ENCODE peak calls at places on chromosome 20, in nine cellular contexts. One of them, this sample, is unnamed. For H3K9me3 and H3K4me1, the result is how much of the 10 kb centered on the place peaks cover.

GRCh38 chr20:50883856-50884255 is 47.4 kb downstream of the ADNP start:
- DNase-seq in lower lobe of right lung: no peak
- DNase-seq in heart right ventricle: no peak
- DNase-seq in tibial artery: no peak
- DNase-seq in CD8-positive, alpha-beta memory T cell: no peak
- DNase-seq in spleen: peak
- DNase-seq in astrocyte: no peak
- DNase-seq in tibial nerve: no peak
- DNase-seq in pancreas: no peak
- DNase-seq in this sample: no peak

GRCh38 chr20:12594410-12595130 is 414.2 kb upstream of the SPTLC3 start:
- DNase-seq in spleen: no peak
- DNase-seq in pancreas: no peak
- DNase-seq in heart right ventricle: no peak
- DNase-seq in tibial nerve: no peak
- DNase-seq in tibial artery: no peak
- DNase-seq in astrocyte: no peak
- DNase-seq in CD8-positive, alpha-beta memory T cell: no peak
- DNase-seq in lower lobe of right lung: no peak
- DNase-seq in this sample: no peak

GRCh38 chr20:21339499-21339898 is 36.4 kb downstream of the XRN2 start:
- DNase-seq in lower lobe of right lung: no peak
- DNase-seq in pancreas: no peak
- DNase-seq in tibial nerve: no peak
- DNase-seq in spleen: no peak
- DNase-seq in astrocyte: no peak
- DNase-seq in CD8-positive, alpha-beta memory T cell: no peak
- DNase-seq in tibial artery: no peak
- DNase-seq in heart right ventricle: no peak
- DNase-seq in this sample: no peak

GRCh38 chr20:46206025-46206424 is 87.9 kb downstream of the CD40 start:
- DNase-seq in CD8-positive, alpha-beta memory T cell: no peak
- DNase-seq in tibial artery: peak
- DNase-seq in spleen: peak
- DNase-seq in pancreas: no peak
- DNase-seq in astrocyte: peak
- DNase-seq in heart right ventricle: no peak
- DNase-seq in tibial nerve: no peak
- DNase-seq in lower lobe of right lung: peak
- DNase-seq in this sample: peak

GRCh38 chr20:48131581-48131980 is 346.3 kb upstream of the SULF2 start:
- DNase-seq in CD8-positive, alpha-beta memory T cell: no peak
- DNase-seq in lower lobe of right lung: no peak
- DNase-seq in spleen: no peak
- DNase-seq in tibial artery: no peak
- DNase-seq in astrocyte: peak
- DNase-seq in heart right ventricle: no peak
- DNase-seq in tibial nerve: no peak
- DNase-seq in pancreas: no peak
- DNase-seq in this sample: no peak

GRCh38 chr20:48425776-48426175 is 402.0 kb downstream of the PREX1 start:
- DNase-seq in spleen: no peak
- DNase-seq in lower lobe of right lung: no peak
- DNase-seq in tibial artery: no peak
- DNase-seq in heart right ventricle: no peak
- DNase-seq in pancreas: no peak
- DNase-seq in astrocyte: no peak
- DNase-seq in CD8-positive, alpha-beta memory T cell: no peak
- DNase-seq in tibial nerve: no peak
- DNase-seq in this sample: no peak

GRCh38 chr20:3753098-3753497 is 14.5 kb downstream of the ADISSP start:
- DNase-seq in spleen: no peak
- DNase-seq in CD8-positive, alpha-beta memory T cell: peak
- DNase-seq in tibial artery: no peak
- DNase-seq in heart right ventricle: no peak
- DNase-seq in lower lobe of right lung: no peak
- DNase-seq in pancreas: no peak
- DNase-seq in tibial nerve: peak
- DNase-seq in astrocyte: peak
- DNase-seq in this sample: no peak

GRCh38 chr20:63917811-63918210 is 22.9 kb downstream of the DNAJC5 start:
- DNase-seq in CD8-positive, alpha-beta memory T cell: no peak
- DNase-seq in tibial nerve: no peak
- DNase-seq in heart right ventricle: no peak
- DNase-seq in astrocyte: peak
- DNase-seq in spleen: no peak
- DNase-seq in lower lobe of right lung: no peak
- DNase-seq in pancreas: peak
- DNase-seq in tibial artery: no peak
- DNase-seq in this sample: no peak

GRCh38 chr20:58274384-58274783 is 35.1 kb upstream of the RAB22A start:
- DNase-seq in lower lobe of right lung: no peak
- DNase-seq in astrocyte: no peak
- DNase-seq in pancreas: no peak
- DNase-seq in CD8-positive, alpha-beta memory T cell: no peak
- DNase-seq in tibial artery: no peak
- DNase-seq in tibial nerve: no peak
- DNase-seq in spleen: no peak
- DNase-seq in heart right ventricle: no peak
- DNase-seq in this sample: no peak

GRCh38 chr20:6038256-6038655 is 15.6 kb downstream of the LRRN4 start:
- DNase-seq in pancreas: no peak
- DNase-seq in heart right ventricle: peak
- DNase-seq in tibial artery: no peak
- DNase-seq in tibial nerve: no peak
- DNase-seq in spleen: no peak
- DNase-seq in astrocyte: no peak
- DNase-seq in CD8-positive, alpha-beta memory T cell: no peak
- DNase-seq in lower lobe of right lung: no peak
- DNase-seq in this sample: peak

GRCh38 chr20:38633577-38634093 is 32.0 kb downstream of the ARHGAP40 start:
- DNase-seq in tibial nerve: no peak
- DNase-seq in spleen: peak
- DNase-seq in CD8-positive, alpha-beta memory T cell: peak
- DNase-seq in pancreas: peak
- DNase-seq in tibial artery: no peak
- DNase-seq in lower lobe of right lung: peak
- DNase-seq in heart right ventricle: peak
- DNase-seq in astrocyte: no peak
- DNase-seq in this sample: no peak

GRCh38 chr20:54172532-54172855 is 1.3 kb downstream of the CYP24A1 start:
- DNase-seq in astrocyte: no peak
- DNase-seq in lower lobe of right lung: no peak
- DNase-seq in pancreas: no peak
- DNase-seq in CD8-positive, alpha-beta memory T cell: no peak
- DNase-seq in spleen: no peak
- DNase-seq in tibial nerve: no peak
- DNase-seq in tibial artery: no peak
- DNase-seq in heart right ventricle: no peak
- DNase-seq in this sample: no peak

GRCh38 chr20:3871549-3872265 is 17.5 kb upstream of the PANK2 start:
- DNase-seq in astrocyte: no peak
- DNase-seq in lower lobe of right lung: no peak
- DNase-seq in spleen: no peak
- DNase-seq in heart right ventricle: no peak
- DNase-seq in tibial nerve: no peak
- DNase-seq in pancreas: no peak
- DNase-seq in tibial artery: no peak
- DNase-seq in CD8-positive, alpha-beta memory T cell: no peak
- DNase-seq in this sample: no peak

GRCh38 chr20:56223352-56223751 is 25.2 kb upstream of the MC3R start:
- DNase-seq in tibial artery: no peak
- DNase-seq in spleen: no peak
- DNase-seq in astrocyte: no peak
- DNase-seq in lower lobe of right lung: no peak
- DNase-seq in pancreas: no peak
- DNase-seq in CD8-positive, alpha-beta memory T cell: no peak
- DNase-seq in heart right ventricle: no peak
- DNase-seq in tibial nerve: no peak
- DNase-seq in this sample: no peak

GRCh38 chr20:56217820-56218219 is 30.7 kb upstream of the MC3R start:
- DNase-seq in pancreas: no peak
- DNase-seq in tibial artery: no peak
- DNase-seq in lower lobe of right lung: no peak
- DNase-seq in heart right ventricle: no peak
- DNase-seq in spleen: no peak
- DNase-seq in CD8-positive, alpha-beta memory T cell: no peak
- DNase-seq in astrocyte: no peak
- DNase-seq in tibial nerve: no peak
- DNase-seq in this sample: no peak

GRCh38 chr20:56222945-56223344 is 25.6 kb upstream of the MC3R start:
- DNase-seq in astrocyte: no peak
- DNase-seq in tibial artery: no peak
- DNase-seq in CD8-positive, alpha-beta memory T cell: no peak
- DNase-seq in pancreas: no peak
- DNase-seq in lower lobe of right lung: no peak
- DNase-seq in spleen: no peak
- DNase-seq in heart right ventricle: no peak
- DNase-seq in tibial nerve: no peak
- DNase-seq in this sample: no peak

DNA sequence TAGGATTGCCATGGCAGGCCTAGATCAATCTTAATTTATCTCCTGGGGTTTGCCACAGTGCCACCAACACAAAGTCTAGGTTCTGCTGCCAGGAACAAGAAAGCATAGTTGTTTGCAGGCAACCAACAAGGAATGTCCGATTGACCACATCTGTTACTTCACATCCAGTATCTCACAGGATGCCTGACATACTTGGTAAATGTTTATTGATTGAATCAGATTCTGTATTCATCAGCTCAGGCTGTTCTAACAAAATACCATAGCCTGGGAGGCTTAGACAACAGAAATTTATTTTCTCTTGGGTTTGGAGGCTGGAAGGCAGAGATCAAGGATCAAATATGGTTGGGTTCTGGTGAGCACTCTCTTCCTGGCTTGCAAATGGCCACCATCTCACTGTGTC is 26.3 kb upstream of the MC3R start:
- DNase-seq in lower lobe of right lung: no peak
- DNase-seq in pancreas: no peak
- DNase-seq in tibial artery: no peak
- DNase-seq in heart right ventricle: no peak
- DNase-seq in spleen: no peak
- DNase-seq in CD8-positive, alpha-beta memory T cell: no peak
- DNase-seq in tibial nerve: no peak
- DNase-seq in astrocyte: no peak
- DNase-seq in this sample: no peak
- H3K9me3 ChIP-seq in lower lobe of right lung: under half
- H3K9me3 ChIP-seq in pancreas: under half
- H3K9me3 ChIP-seq in tibial artery: under half
- H3K9me3 ChIP-seq in heart right ventricle: under half
- H3K9me3 ChIP-seq in spleen: under half
- H3K9me3 ChIP-seq in CD8-positive, alpha-beta memory T cell: under half
- H3K9me3 ChIP-seq in tibial nerve: under half
- H3K9me3 ChIP-seq in astrocyte: under half
- H3K9me3 ChIP-seq in this sample: under half

GRCh38 chr20:32535316-32535952 is 49.7 kb downstream of the NOL4L start:
- DNase-seq in spleen: no peak
- DNase-seq in tibial nerve: no peak
- DNase-seq in CD8-positive, alpha-beta memory T cell: peak
- DNase-seq in astrocyte: no peak
- DNase-seq in pancreas: no peak
- DNase-seq in heart right ventricle: no peak
- DNase-seq in tibial artery: no peak
- DNase-seq in lower lobe of right lung: peak
- DNase-seq in this sample: no peak
- H3K4me1 ChIP-seq in spleen: half or more
- H3K4me1 ChIP-seq in tibial nerve: under half
- H3K4me1 ChIP-seq in CD8-positive, alpha-beta memory T cell: half or more
- H3K4me1 ChIP-seq in astrocyte: under half
- H3K4me1 ChIP-seq in pancreas: under half
- H3K4me1 ChIP-seq in heart right ventricle: under half
- H3K4me1 ChIP-seq in tibial artery: under half
- H3K4me1 ChIP-seq in lower lobe of right lung: under half
- H3K4me1 ChIP-seq in this sample: under half

DNA sequence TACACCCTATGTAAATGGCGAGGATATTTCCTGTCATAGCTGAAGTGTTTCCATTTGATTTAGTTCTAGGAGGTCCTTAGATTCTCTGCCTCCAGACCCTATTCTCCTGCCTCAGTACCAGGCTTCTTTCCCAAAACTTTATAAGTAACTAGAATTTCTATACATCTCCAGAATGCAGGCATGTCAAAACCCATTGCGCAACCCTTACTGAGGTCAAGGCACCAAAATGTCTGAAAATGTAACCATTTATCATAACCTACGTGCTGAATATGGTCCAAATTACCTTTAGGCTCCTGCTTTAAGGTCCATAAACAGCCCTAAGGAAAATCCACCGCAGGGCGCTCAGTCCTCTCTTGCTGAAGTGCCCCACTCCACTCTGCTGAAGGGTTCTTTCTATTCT is 37.5 kb upstream of the MC3R start:
- DNase-seq in tibial artery: no peak
- DNase-seq in astrocyte: no peak
- DNase-seq in spleen: no peak
- DNase-seq in heart right ventricle: no peak
- DNase-seq in lower lobe of right lung: no peak
- DNase-seq in CD8-positive, alpha-beta memory T cell: no peak
- DNase-seq in tibial nerve: no peak
- DNase-seq in pancreas: no peak
- DNase-seq in this sample: no peak
- H3K9me3 ChIP-seq in tibial artery: under half
- H3K9me3 ChIP-seq in astrocyte: under half
- H3K9me3 ChIP-seq in spleen: under half
- H3K9me3 ChIP-seq in heart right ventricle: under half
- H3K9me3 ChIP-seq in lower lobe of right lung: under half
- H3K9me3 ChIP-seq in CD8-positive, alpha-beta memory T cell: under half
- H3K9me3 ChIP-seq in tibial nerve: under half
- H3K9me3 ChIP-seq in pancreas: under half
- H3K9me3 ChIP-seq in this sample: under half

GRCh38 chr20:49482621-49483017 is at the start of gene KCNB1:
- DNase-seq in tibial artery: peak
- DNase-seq in lower lobe of right lung: peak
- DNase-seq in heart right ventricle: peak
- DNase-seq in pancreas: peak
- DNase-seq in CD8-positive, alpha-beta memory T cell: peak
- DNase-seq in spleen: no peak
- DNase-seq in astrocyte: peak
- DNase-seq in tibial nerve: peak
- DNase-seq in this sample: peak

GRCh38 chr20:49483706-49484101 is 1.2 kb upstream of the KCNB1 start:
- DNase-seq in lower lobe of right lung: no peak
- DNase-seq in tibial artery: no peak
- DNase-seq in tibial nerve: no peak
- DNase-seq in pancreas: no peak
- DNase-seq in astrocyte: no peak
- DNase-seq in CD8-positive, alpha-beta memory T cell: no peak
- DNase-seq in spleen: no peak
- DNase-seq in heart right ventricle: no peak
- DNase-seq in this sample: no peak

GRCh38 chr20:49481116-49481515 is 1.4 kb downstream of the KCNB1 start:
- DNase-seq in heart right ventricle: no peak
- DNase-seq in CD8-positive, alpha-beta memory T cell: no peak
- DNase-seq in tibial artery: no peak
- DNase-seq in pancreas: no peak
- DNase-seq in tibial nerve: no peak
- DNase-seq in lower lobe of right lung: no peak
- DNase-seq in astrocyte: no peak
- DNase-seq in spleen: no peak
- DNase-seq in this sample: no peak

GRCh38 chr20:49483018-49483705 is 694 bp upstream of the KCNB1 start:
- DNase-seq in astrocyte: no peak
- DNase-seq in heart right ventricle: no peak
- DNase-seq in tibial artery: no peak
- DNase-seq in tibial nerve: no peak
- DNase-seq in lower lobe of right lung: no peak
- DNase-seq in spleen: no peak
- DNase-seq in CD8-positive, alpha-beta memory T cell: no peak
- DNase-seq in pancreas: no peak
- DNase-seq in this sample: no peak

GRCh38 chr20:49482173-49482572 is 295 bp downstream of the KCNB1 start:
- DNase-seq in spleen: no peak
- DNase-seq in pancreas: no peak
- DNase-seq in CD8-positive, alpha-beta memory T cell: no peak
- DNase-seq in astrocyte: no peak
- DNase-seq in tibial nerve: no peak
- DNase-seq in lower lobe of right lung: no peak
- DNase-seq in tibial artery: no peak
- DNase-seq in heart right ventricle: peak
- DNase-seq in this sample: no peak
- H3K4me1 ChIP-seq in spleen: under half
- H3K4me1 ChIP-seq in pancreas: under half
- H3K4me1 ChIP-seq in CD8-positive, alpha-beta memory T cell: under half
- H3K4me1 ChIP-seq in astrocyte: under half
- H3K4me1 ChIP-seq in tibial nerve: under half
- H3K4me1 ChIP-seq in lower lobe of right lung: under half
- H3K4me1 ChIP-seq in tibial artery: under half
- H3K4me1 ChIP-seq in heart right ventricle: under half
- H3K4me1 ChIP-seq in this sample: under half

This sample was measured in left ventricle myocardium inferior.